ENCODE peak calls at places on chromosomes 16 and 17, in five cellular contexts. Y, Z, U, X and L are unnamed samples.
A peak's percentile ranks its signal among the peaks of the same experiment; 100 is the strongest.

GRCh38 chr17:47704781-47705180 is 10.8 kb downstream of the TBKBP1 start:
- DNase-seq in Y (no peak), Z (no peak), U (no peak), X (no peak), L (no peak)

GRCh38 chr16:55494994-55495421 is 13.9 kb upstream of the LPCAT2 start:
- DNase-seq in Y (peak; percentile 96), Z (no peak), U (peak; percentile 77), X (peak; percentile 62), L (no peak)

GRCh38 chr16:78372302-78372701 is 272.8 kb downstream of the WWOX start:
- DNase-seq in Y (no peak), Z (no peak), U (no peak), X (no peak), L (no peak)

GRCh38 chr17:65370669-65371126 is 190.8 kb downstream of the AXIN2 start:
- DNase-seq in Y (no peak), Z (no peak), U (no peak), X (peak; percentile 17), L (no peak)

GRCh38 chr16:85303354-85303883 is 191.1 kb upstream of the CIBAR2 start:
- DNase-seq in Y (no peak), Z (peak; percentile 92), U (peak; percentile 81), X (peak; percentile 88), L (no peak)

GRCh38 chr17:66304304-66305174 is 2.1 kb downstream of the PRKCA start:
- DNase-seq in Y (no peak), Z (peak; percentile 23), U (peak; percentile 63), X (peak; percentile 66), L (no peak)

GRCh38 chr16:89319883-89320716 is 102.6 kb downstream of the ZNF778 start:
- DNase-seq in Y (peak; percentile 85), Z (peak; percentile 74), U (no peak), X (peak; percentile 79), L (peak; percentile 17)

GRCh38 chr17:45115871-45116270 is 16.4 kb downstream of the PLCD3 start:
- DNase-seq in Y (peak; percentile 55), Z (no peak), U (no peak), X (no peak), L (no peak)

GRCh38 chr16:55499951-55500350 is 8.9 kb upstream of the LPCAT2 start:
- DNase-seq in Y (peak; percentile 99), Z (no peak), U (no peak), X (peak; percentile 40), L (no peak)

GRCh38 chr17:50824429-50824828 is 11.0 kb upstream of the WFIKKN2 start:
- DNase-seq in Y (no peak), Z (no peak), U (no peak), X (no peak), L (no peak)

GRCh38 chr16:81277681-81278080 is 37.1 kb upstream of the GAN start:
- DNase-seq in Y (no peak), Z (no peak), U (no peak), X (no peak), L (no peak)

GRCh38 chr17:62017912-62018311 is 47.2 kb downstream of the MED13 start:
- DNase-seq in Y (peak; percentile 27), Z (no peak), U (no peak), X (no peak), L (no peak)

GRCh38 chr16:83470406-83470805 is 337.4 kb upstream of the HSBP1 start:
- DNase-seq in Y (peak; percentile 45), Z (no peak), U (no peak), X (no peak), L (no peak)

GRCh38 chr17:32998893-32999240 is 7.2 kb downstream of the SPACA3 start:
- DNase-seq in Y (peak; percentile 60), Z (no peak), U (no peak), X (peak; percentile 44), L (no peak)

DNA sequence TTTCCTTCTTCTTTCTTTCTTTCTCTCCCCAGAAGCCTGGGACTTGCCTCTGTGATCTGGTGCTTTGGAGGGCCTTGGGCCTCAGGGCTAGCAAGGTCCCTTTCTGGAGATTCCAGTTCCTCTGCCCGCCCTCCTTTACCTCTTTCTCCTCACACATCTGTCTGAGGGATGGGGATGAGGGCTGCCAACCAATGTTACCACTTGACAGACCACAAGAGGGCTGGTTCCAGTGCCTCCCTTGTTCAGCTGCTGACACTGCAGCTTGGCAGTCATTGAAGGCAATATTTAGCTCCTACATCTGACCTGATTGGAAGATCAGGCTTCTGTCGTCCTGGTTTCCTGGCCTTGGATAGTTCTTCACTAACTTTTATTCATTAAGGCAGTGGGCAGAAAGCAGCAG is 3.6 kb upstream of the ZNF652 start:
- DNase-seq in Y (no peak), Z (no peak), U (peak; percentile 57), X (peak; percentile 70), L (no peak)
- TF ChIP-seq RCOR1 in Y (no peak), Z (no peak), U (no peak), X (no peak), L (no peak)

GRCh38 chr17:35051183-35051578 is 12.3 kb downstream of the RFFL start:
- DNase-seq in Y (no peak), Z (peak; percentile 13), U (no peak), X (no peak), L (no peak)

GRCh38 chr17:35053204-35053603 is 10.3 kb downstream of the RFFL start:
- DNase-seq in Y (no peak), Z (no peak), U (no peak), X (no peak), L (no peak)

GRCh38 chr17:35052240-35052608 is 11.3 kb downstream of the RFFL start:
- DNase-seq in Y (peak; percentile 77), Z (no peak), U (no peak), X (no peak), L (no peak)

GRCh38 chr17:35052780-35053179 is 10.7 kb downstream of the RFFL start:
- DNase-seq in Y (no peak), Z (no peak), U (no peak), X (no peak), L (no peak)

DNA sequence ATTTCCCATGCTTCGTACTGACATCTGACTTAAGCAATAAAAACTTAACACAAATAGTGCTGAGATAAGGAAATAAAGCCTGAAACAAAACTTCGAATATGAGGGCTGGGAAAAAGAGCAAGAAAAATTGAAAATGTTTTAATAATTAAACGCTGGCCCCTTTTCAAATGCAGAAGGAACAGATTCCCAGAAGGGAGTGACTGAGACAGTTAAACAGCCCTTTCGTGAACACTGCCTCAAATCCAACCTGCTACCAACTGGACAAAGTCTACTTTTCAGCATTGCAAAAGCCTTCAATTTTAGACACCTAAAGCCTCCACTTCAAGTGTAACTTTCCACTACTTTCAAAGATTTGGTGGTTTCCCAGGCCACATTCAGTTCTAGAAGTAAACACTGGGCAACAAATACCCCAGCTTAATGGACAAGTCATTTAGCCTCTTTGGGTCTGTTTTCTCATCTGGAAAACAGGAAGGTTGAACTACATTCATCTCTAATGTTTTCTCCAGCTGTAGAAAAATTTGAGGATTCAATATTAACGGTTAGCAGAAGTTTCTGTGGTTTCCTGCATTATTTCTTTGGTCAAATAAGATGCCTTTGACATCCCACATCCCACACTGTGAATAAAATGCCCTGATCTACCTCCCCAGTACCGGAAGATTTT is 11.8 kb downstream of the RFFL start:
- DNase-seq in Y (peak; percentile 19), Z (no peak), U (no peak), X (no peak), L (no peak)
- TF ChIP-seq RCOR1 in Y (no peak), Z (no peak), U (no peak), X (no peak), L (no peak)

DNA sequence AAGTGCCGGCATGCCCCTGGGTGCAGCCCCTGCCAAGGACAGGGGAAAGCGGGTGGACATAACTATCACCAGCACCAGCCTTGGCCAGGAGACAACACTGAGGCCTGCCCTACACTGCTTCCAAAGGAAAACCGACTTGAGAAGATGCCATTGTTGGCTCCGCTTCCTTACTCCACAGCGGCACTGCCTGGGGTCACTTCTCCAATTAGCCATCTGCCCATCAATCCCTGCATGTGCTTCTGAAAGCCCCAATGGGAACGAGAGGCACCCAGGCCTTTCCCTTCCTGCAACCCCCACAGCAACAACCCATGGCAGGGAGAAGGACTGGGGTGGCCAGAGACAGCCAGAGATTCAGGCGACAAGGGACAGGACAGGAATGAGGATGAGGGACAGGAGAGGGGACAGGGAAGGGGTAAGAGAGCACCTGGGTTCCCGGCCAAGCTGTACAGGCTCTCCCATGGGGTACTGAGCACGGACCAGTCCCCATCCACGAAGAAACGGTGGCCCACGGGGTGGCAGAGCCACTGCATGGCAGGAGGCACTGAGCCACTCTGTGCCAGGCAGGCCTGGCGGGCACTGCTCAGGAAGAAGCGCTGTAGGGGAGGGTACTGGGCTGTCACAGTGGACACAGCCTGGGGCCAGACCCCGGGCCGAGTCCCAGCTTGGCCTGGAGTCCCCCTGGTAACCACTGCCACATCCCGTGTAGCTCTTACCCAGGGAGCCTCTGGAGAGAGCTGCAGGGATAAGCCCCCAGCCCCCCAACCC is 21.2 kb downstream of the SREBF1 start:
- DNase-seq in Y (no peak), Z (no peak), U (peak; percentile 55), X (peak; percentile 40), L (no peak)
- TF ChIP-seq RCOR1 in Y (no peak), Z (no peak), U (no peak), X (no peak), L (no peak)

DNA sequence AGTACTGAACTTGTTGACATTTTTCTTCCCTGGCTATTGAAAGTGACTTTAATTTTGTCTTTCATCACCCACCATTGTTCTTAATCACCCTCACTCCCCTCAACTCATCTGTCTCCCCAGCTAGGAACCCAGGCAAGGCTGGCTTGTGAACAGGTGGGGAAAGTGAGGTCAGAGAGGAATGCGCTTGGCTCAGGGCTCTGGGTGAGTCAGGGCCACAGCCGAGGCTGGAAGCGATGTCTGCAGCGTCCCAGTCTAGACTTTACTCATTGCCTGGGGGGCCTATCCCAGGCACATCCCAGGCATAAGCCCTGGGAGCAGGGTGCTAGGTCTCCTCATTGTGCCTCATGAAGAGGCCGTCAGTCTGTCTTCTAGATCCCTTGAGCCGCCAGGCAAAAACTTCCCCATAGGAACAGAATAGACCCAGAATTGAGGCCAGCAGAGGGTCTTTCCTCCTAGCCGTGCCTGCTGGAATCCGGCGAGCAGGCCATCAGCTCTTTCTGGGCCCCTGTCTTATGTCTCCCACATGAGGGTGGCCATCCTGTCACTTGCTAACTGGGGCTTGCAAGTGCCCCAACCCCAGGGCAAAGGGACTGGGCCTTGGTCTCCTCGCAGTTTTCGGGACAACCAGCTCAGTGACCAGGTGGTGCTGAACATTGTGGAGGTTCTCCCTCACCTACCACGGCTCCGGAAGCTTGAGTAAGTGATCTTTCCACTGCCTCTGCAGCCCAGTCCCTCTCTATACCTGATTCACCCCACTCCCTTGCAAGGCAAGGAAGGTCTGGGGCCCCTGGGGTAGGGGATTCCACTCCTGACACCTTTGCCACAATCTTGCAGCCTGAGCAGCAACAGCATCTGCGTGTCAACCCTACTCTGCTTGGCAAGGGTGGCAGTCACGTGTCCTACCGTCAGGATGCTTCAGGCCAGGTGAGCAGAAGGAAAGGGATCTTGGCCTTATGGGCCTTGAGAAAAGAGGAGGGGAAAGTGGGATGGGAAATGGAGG is 40.1 kb downstream of the NLRC5 start:
- DNase-seq in Y (peak; percentile 77), Z (no peak), U (no peak), X (no peak), L (no peak)
- TF ChIP-seq RCOR1 in Y (peak; percentile 81), Z (no peak), U (no peak), X (no peak), L (no peak)